ENCODE peak calls at places on chromosomes 6 and 20, in five cellular contexts. D is A549, N is IMR-90, K is HEK293T, R is K562. J is an unnamed sample.

GRCh38 chr20:56601166-56601565 is 27.9 kb upstream of the TFAP2C start:
- DNase-seq in D (no peak), N (no peak), K (no peak), R (no peak), J (no peak)

GRCh38 chr6:127855542-127856159 is 45.2 kb downstream of the THEMIS start:
- DNase-seq in D (peak), N (peak), K (peak), R (no peak), J (peak)

GRCh38 chr6:117441824-117442264 is 16.1 kb upstream of the ROS1 start:
- DNase-seq in D (peak), N (peak), K (no peak), R (no peak), J (peak)

GRCh38 chr20:38706482-38706881 is 17.8 kb upstream of the SLC32A1 start:
- DNase-seq in D (no peak), N (no peak), K (no peak), R (no peak), J (no peak)

GRCh38 chr6:129691043-129691640 is 18.8 kb downstream of the ARHGAP18 start:
- DNase-seq in D (no peak), N (no peak), K (no peak), R (no peak), J (no peak)

GRCh38 chr20:61451953-61452352 is 199.9 kb downstream of the CDH4 start:
- DNase-seq in D (no peak), N (no peak), K (no peak), R (no peak), J (no peak)

GRCh38 chr6:134519456-134519855 is 201.5 kb upstream of the SGK1 start:
- DNase-seq in D (no peak), N (peak), K (no peak), R (no peak), J (no peak)

GRCh38 chr20:35750611-35751010 is 8.6 kb upstream of the RBM39 start:
- DNase-seq in D (no peak), N (no peak), K (no peak), R (no peak), J (no peak)

GRCh38 chr20:58308680-58309527 is 611 bp upstream of the RAB22A start:
- DNase-seq in D (peak), N (peak), K (peak), R (peak), J (no peak)

GRCh38 chr20:4087923-4088322 is 72.6 kb upstream of the RNF24 start:
- DNase-seq in D (no peak), N (peak), K (no peak), R (no peak), J (no peak)

GRCh38 chr20:48286571-48287551 is 501.6 kb upstream of the SULF2 start:
- DNase-seq in D (no peak), N (no peak), K (no peak), R (no peak), J (peak)

GRCh38 chr6:20575125-20575524 is 40.9 kb downstream of the CDKAL1 start:
- DNase-seq in D (no peak), N (no peak), K (no peak), R (peak), J (peak)

GRCh38 chr20:44651507-44652373 is at the start of gene ADA:
- DNase-seq in D (peak), N (peak), K (peak), R (peak), J (peak)

GRCh38 chr20:54195483-54196472 is 12.1 kb upstream of the PFDN4 start:
- DNase-seq in D (peak), N (no peak), K (no peak), R (no peak), J (peak)

GRCh38 chr6:3419624-3420272 is 37.1 kb downstream of the SLC22A23 start:
- DNase-seq in D (no peak), N (peak), K (no peak), R (no peak), J (peak)
- TF ChIP-seq BHLHE40 in D (no peak), N (no peak), K (no peak), R (no peak), J (no peak)

GRCh38 chr6:135815216-135815615 is 36.3 kb upstream of the PDE7B start:
- DNase-seq in D (no peak), N (no peak), K (no peak), R (no peak), J (no peak)

GRCh38 chr6:135826225-135826804 is 25.2 kb upstream of the PDE7B start:
- DNase-seq in D (no peak), N (no peak), K (no peak), R (no peak), J (no peak)

GRCh38 chr6:135817035-135817434 is 34.5 kb upstream of the PDE7B start:
- DNase-seq in D (no peak), N (no peak), K (no peak), R (no peak), J (no peak)

GRCh38 chr6:135819665-135820064 is 31.8 kb upstream of the PDE7B start:
- DNase-seq in D (no peak), N (no peak), K (no peak), R (no peak), J (no peak)

GRCh38 chr6:135820340-135820739 is 31.2 kb upstream of the PDE7B start:
- DNase-seq in D (no peak), N (no peak), K (no peak), R (no peak), J (no peak)
- TF ChIP-seq BHLHE40 in D (no peak), N (no peak), K (no peak), R (no peak), J (no peak)

GRCh38 chr6:98842489-98843180 is 8.3 kb downstream of the POU3F2 start:
- DNase-seq in D (no peak), N (no peak), K (no peak), R (no peak), J (no peak)
- TF ChIP-seq BHLHE40 in D (no peak), N (no peak), K (no peak), R (no peak), J (no peak)

GRCh38 chr6:490251-491037 is 98.9 kb downstream of the IRF4 start:
- DNase-seq in D (no peak), N (no peak), K (no peak), R (no peak), J (no peak)

GRCh38 chr6:491233-491632 is 99.7 kb downstream of the IRF4 start:
- DNase-seq in D (no peak), N (no peak), K (no peak), R (no peak), J (no peak)

GRCh38 chr6:489762-490161 is 98.2 kb downstream of the IRF4 start:
- DNase-seq in D (no peak), N (no peak), K (no peak), R (no peak), J (no peak)

GRCh38 chr6:487956-488355 is 96.4 kb downstream of the IRF4 start:
- DNase-seq in D (no peak), N (no peak), K (no peak), R (no peak), J (no peak)

GRCh38 chr6:489001-489400 is 97.4 kb downstream of the IRF4 start:
- DNase-seq in D (no peak), N (no peak), K (no peak), R (no peak), J (no peak)
- TF ChIP-seq BHLHE40 in D (no peak), N (no peak), K (no peak), R (no peak), J (no peak)

GRCh38 chr20:10609276-10609675 is 64.5 kb downstream of the JAG1 start:
- DNase-seq in D (no peak), N (peak), K (no peak), R (no peak), J (no peak)
- TF ChIP-seq BHLHE40 in D (no peak), N (no peak), K (no peak), R (no peak), J (no peak)